ENCODE peak calls at places on chromosomes 4 and X, in seven cellular contexts. L, H, D, M, B, X and F are unnamed samples.

GRCh38 chr4:39732728-39733127 is 34.8 kb downstream of the UBE2K start:
- DNase-seq in L (no peak), X (peak; percentile 31), M (no peak), B (no peak), D (no peak), H (no peak), F (no peak)

GRCh38 chr4:101230806-101231426 is 116.4 kb downstream of the PPP3CA start:
- DNase-seq in L (no peak), X (no peak), M (no peak), H (no peak), D (no peak), B (no peak), F (no peak)

GRCh38 chr4:109947918-109948317 is 35.2 kb downstream of the EGF start:
- DNase-seq in L (no peak), H (no peak), D (no peak), B (no peak), X (no peak), M (no peak), F (no peak)

GRCh38 chrX:20857746-20858145 is 516.5 kb upstream of the CNKSR2 start:
- DNase-seq in L (no peak), H (no peak), D (no peak), X (no peak), B (no peak), M (no peak), F (no peak)

GRCh38 chr4:152972821-152973613 is 36.9 kb downstream of the FHDC1 start:
- DNase-seq in H (no peak), X (no peak), B (no peak), D (no peak), M (peak; percentile 79), L (no peak), F (no peak)

GRCh38 chr4:123587983-123588494 is 191.4 kb downstream of the SPRY1 start:
- DNase-seq in M (peak; percentile 85), H (peak; percentile 63), D (peak; percentile 59), L (peak; percentile 76), B (no peak), X (peak; percentile 56), F (peak; percentile 9)

GRCh38 chr4:185112104-185112503 is 31.0 kb upstream of the SLC25A4 start:
- DNase-seq in D (no peak), B (no peak), X (peak; percentile 86), H (peak; percentile 97), L (no peak), M (no peak), F (peak; percentile 38)

GRCh38 chrX:151762802-151763201 is 28.3 kb downstream of the CNGA2 start:
- DNase-seq in D (no peak), L (no peak), H (no peak), M (peak; percentile 45), B (no peak), X (no peak), F (no peak)

GRCh38 chr4:67727124-67727850 is 26.3 kb upstream of the UBA6 start:
- DNase-seq in L (no peak), H (no peak), M (no peak), X (no peak), D (no peak), B (no peak), F (no peak)

GRCh38 chr4:86856896-86857295 is 7.7 kb upstream of the SLC10A6 start:
- DNase-seq in M (no peak), D (no peak), X (no peak), H (no peak), L (no peak), B (no peak), F (no peak)

GRCh38 chr4:8381814-8382581 is 58.5 kb downstream of the ACOX3 start:
- DNase-seq in L (no peak), X (no peak), H (no peak), D (peak; percentile 37), M (no peak), B (no peak), F (no peak)
- TF ChIP-seq POLR2A in L (no peak), X (no peak), H (no peak), D (no peak), M (no peak), B (no peak), F (no peak)

GRCh38 chrX:43474321-43474720 is 181.8 kb upstream of the MAOA start:
- DNase-seq in L (no peak), M (no peak), B (no peak), X (no peak), D (no peak), H (peak; percentile 24), F (no peak)
- TF ChIP-seq CTCF in L (no peak), M (no peak), B (no peak), X (no peak), D (no peak), H (peak; percentile 16), F (no peak)

GRCh38 chrX:12890467-12890866 is 16.0 kb upstream of the TLR8 start:
- DNase-seq in D (no peak), M (no peak), L (no peak), B (no peak), X (no peak), H (no peak), F (no peak)
- TF ChIP-seq POLR2A in D (no peak), M (no peak), L (no peak), B (no peak), X (no peak), H (no peak), F (no peak)

GRCh38 chr4:91116861-91117260 is 989.7 kb downstream of the CCSER1 start:
- DNase-seq in H (peak; percentile 12), D (no peak), X (no peak), L (no peak), B (no peak), M (no peak), F (no peak)

GRCh38 chr4:91114386-91114785 is 987.2 kb downstream of the CCSER1 start:
- DNase-seq in M (no peak), B (no peak), D (no peak), H (no peak), X (no peak), L (no peak), F (no peak)

GRCh38 chr4:91108751-91109150 is 981.6 kb downstream of the CCSER1 start:
- DNase-seq in D (no peak), X (no peak), L (no peak), M (no peak), H (no peak), B (no peak), F (no peak)

GRCh38 chr4:91111556-91111955 is 984.4 kb downstream of the CCSER1 start:
- DNase-seq in M (no peak), L (no peak), B (no peak), X (no peak), H (no peak), D (no peak), F (no peak)

GRCh38 chr4:91113130-91113706 is 986.0 kb downstream of the CCSER1 start:
- DNase-seq in H (peak; percentile 28), D (no peak), B (no peak), M (no peak), X (no peak), L (no peak), F (no peak)
- TF ChIP-seq CTCF in H (peak; percentile 61), D (peak; percentile 51), B (peak; percentile 60), M (no peak), X (peak; percentile 27), L (peak; percentile 21), F (peak; percentile 63)